ENCODE peak calls at places on chromosomes 3 and 15, in six cellular contexts. One of them, this sample, is unnamed. For H3K4me1, the result is how much of the 10 kb centered on the place peaks cover.

GRCh38 chr15:96849501-96849900 is 519.0 kb downstream of the NR2F2 start:
- DNase-seq in H1: no peak
- DNase-seq in tibial nerve: no peak
- DNase-seq in Panc1: no peak
- DNase-seq in PC-3: no peak
- DNase-seq in left ventricle myocardium inferior: no peak
- DNase-seq in this sample: peak

GRCh38 chr3:149245738-149246451 is 24.3 kb upstream of the CP start:
- DNase-seq in H1: no peak
- DNase-seq in tibial nerve: no peak
- DNase-seq in Panc1: no peak
- DNase-seq in PC-3: peak
- DNase-seq in left ventricle myocardium inferior: no peak
- DNase-seq in this sample: peak

GRCh38 chr3:153129866-153130265 is 32.2 kb upstream of the RAP2B start:
- DNase-seq in H1: no peak
- DNase-seq in tibial nerve: no peak
- DNase-seq in Panc1: no peak
- DNase-seq in PC-3: no peak
- DNase-seq in left ventricle myocardium inferior: no peak
- DNase-seq in this sample: no peak

GRCh38 chr15:41928100-41928499 is 34.2 kb upstream of the SPTBN5 start:
- DNase-seq in H1: no peak
- DNase-seq in tibial nerve: no peak
- DNase-seq in Panc1: no peak
- DNase-seq in PC-3: peak
- DNase-seq in left ventricle myocardium inferior: no peak
- DNase-seq in this sample: peak

GRCh38 chr3:61901481-61901880 is 340.1 kb downstream of the PTPRG start:
- DNase-seq in H1: no peak
- DNase-seq in tibial nerve: no peak
- DNase-seq in Panc1: no peak
- DNase-seq in PC-3: no peak
- DNase-seq in left ventricle myocardium inferior: no peak
- DNase-seq in this sample: no peak

GRCh38 chr3:197026481-197026866 is 3.1 kb downstream of the MELTF start:
- DNase-seq in H1: no peak
- DNase-seq in tibial nerve: no peak
- DNase-seq in Panc1: no peak
- DNase-seq in PC-3: no peak
- DNase-seq in left ventricle myocardium inferior: no peak
- DNase-seq in this sample: no peak

GRCh38 chr3:117887896-117888295 is 1146.8 kb downstream of the IGSF11 start:
- DNase-seq in H1: no peak
- DNase-seq in tibial nerve: no peak
- DNase-seq in Panc1: no peak
- DNase-seq in PC-3: no peak
- DNase-seq in left ventricle myocardium inferior: no peak
- DNase-seq in this sample: no peak

GRCh38 chr3:141103067-141103466 is 51.9 kb downstream of the SPSB4 start:
- DNase-seq in H1: no peak
- DNase-seq in tibial nerve: no peak
- DNase-seq in Panc1: no peak
- DNase-seq in PC-3: no peak
- DNase-seq in left ventricle myocardium inferior: peak
- DNase-seq in this sample: no peak

GRCh38 chr3:77392181-77392580 is 352.3 kb downstream of the ROBO2 start:
- DNase-seq in H1: no peak
- DNase-seq in tibial nerve: no peak
- DNase-seq in Panc1: no peak
- DNase-seq in PC-3: no peak
- DNase-seq in left ventricle myocardium inferior: no peak
- DNase-seq in this sample: no peak

GRCh38 chr15:92636950-92637481 is 18.6 kb downstream of the FAM174B start:
- DNase-seq in H1: no peak
- DNase-seq in tibial nerve: no peak
- DNase-seq in Panc1: no peak
- DNase-seq in PC-3: peak
- DNase-seq in left ventricle myocardium inferior: no peak
- DNase-seq in this sample: no peak

GRCh38 chr3:102741105-102741504 is 306.3 kb downstream of the ZPLD1 start:
- DNase-seq in H1: no peak
- DNase-seq in tibial nerve: no peak
- DNase-seq in Panc1: no peak
- DNase-seq in PC-3: peak
- DNase-seq in left ventricle myocardium inferior: no peak
- DNase-seq in this sample: no peak

GRCh38 chr3:82048711-82049110 is 287.3 kb upstream of the GBE1 start:
- DNase-seq in H1: no peak
- DNase-seq in tibial nerve: no peak
- DNase-seq in Panc1: no peak
- DNase-seq in PC-3: no peak
- DNase-seq in left ventricle myocardium inferior: no peak
- DNase-seq in this sample: no peak

GRCh38 chr15:78850352-78850751 is 22.3 kb upstream of the MORF4L1 start:
- DNase-seq in H1: no peak
- DNase-seq in tibial nerve: no peak
- DNase-seq in Panc1: no peak
- DNase-seq in PC-3: no peak
- DNase-seq in left ventricle myocardium inferior: no peak
- DNase-seq in this sample: no peak

GRCh38 chr15:41886741-41887140 is 7.1 kb downstream of the SPTBN5 start:
- DNase-seq in H1: no peak
- DNase-seq in tibial nerve: no peak
- DNase-seq in Panc1: no peak
- DNase-seq in PC-3: no peak
- DNase-seq in left ventricle myocardium inferior: no peak
- DNase-seq in this sample: no peak

GRCh38 chr15:41659855-41660234 is 360 bp upstream of the MGA start:
- DNase-seq in H1: peak
- DNase-seq in tibial nerve: no peak
- DNase-seq in Panc1: no peak
- DNase-seq in PC-3: no peak
- DNase-seq in left ventricle myocardium inferior: peak
- DNase-seq in this sample: no peak

GRCh38 chr3:8266679-8267267 is 234.8 kb upstream of the LMCD1 start:
- DNase-seq in H1: no peak
- DNase-seq in tibial nerve: no peak
- DNase-seq in Panc1: no peak
- DNase-seq in PC-3: peak
- DNase-seq in left ventricle myocardium inferior: no peak
- DNase-seq in this sample: no peak

GRCh38 chr15:56683925-56684324 is 49.4 kb downstream of the ZNF280D start:
- DNase-seq in H1: no peak
- DNase-seq in tibial nerve: no peak
- DNase-seq in Panc1: no peak
- DNase-seq in PC-3: no peak
- DNase-seq in left ventricle myocardium inferior: no peak
- DNase-seq in this sample: peak

GRCh38 chr3:29267231-29267630 is 13.6 kb upstream of the RBMS3 start:
- DNase-seq in H1: no peak
- DNase-seq in tibial nerve: no peak
- DNase-seq in Panc1: no peak
- DNase-seq in PC-3: no peak
- DNase-seq in left ventricle myocardium inferior: no peak
- DNase-seq in this sample: no peak

GRCh38 chr15:67784856-67785430 is 40.4 kb upstream of the SKOR1 start:
- DNase-seq in H1: no peak
- DNase-seq in tibial nerve: no peak
- DNase-seq in Panc1: no peak
- DNase-seq in PC-3: no peak
- DNase-seq in left ventricle myocardium inferior: no peak
- DNase-seq in this sample: no peak

GRCh38 chr3:157533298-157533870 is 30.2 kb upstream of the VEPH1 start:
- DNase-seq in H1: no peak
- DNase-seq in tibial nerve: no peak
- DNase-seq in Panc1: no peak
- DNase-seq in PC-3: peak
- DNase-seq in left ventricle myocardium inferior: no peak
- DNase-seq in this sample: peak

GRCh38 chr3:46615050-46615449 is 2.7 kb downstream of the FAM240A start:
- DNase-seq in H1: no peak
- DNase-seq in tibial nerve: no peak
- DNase-seq in Panc1: no peak
- DNase-seq in PC-3: no peak
- DNase-seq in left ventricle myocardium inferior: no peak
- DNase-seq in this sample: no peak

GRCh38 chr3:195446359-195446758 is 3.5 kb upstream of the ACAP2 start:
- DNase-seq in H1: no peak
- DNase-seq in tibial nerve: no peak
- DNase-seq in Panc1: no peak
- DNase-seq in PC-3: no peak
- DNase-seq in left ventricle myocardium inferior: no peak
- DNase-seq in this sample: no peak

GRCh38 chr15:29888651-29889050 is 66.4 kb upstream of the TJP1 start:
- DNase-seq in H1: no peak
- DNase-seq in tibial nerve: no peak
- DNase-seq in Panc1: no peak
- DNase-seq in PC-3: no peak
- DNase-seq in left ventricle myocardium inferior: no peak
- DNase-seq in this sample: no peak

GRCh38 chr3:135216659-135217058 is 421.6 kb downstream of the EPHB1 start:
- DNase-seq in H1: no peak
- DNase-seq in tibial nerve: no peak
- DNase-seq in Panc1: no peak
- DNase-seq in PC-3: no peak
- DNase-seq in left ventricle myocardium inferior: no peak
- DNase-seq in this sample: no peak

GRCh38 chr3:139235192-139235591 is 108.6 kb upstream of the MRPS22 start:
- DNase-seq in H1: no peak
- DNase-seq in tibial nerve: no peak
- DNase-seq in Panc1: no peak
- DNase-seq in PC-3: no peak
- DNase-seq in left ventricle myocardium inferior: no peak
- DNase-seq in this sample: no peak

GRCh38 chr3:176352716-176353334 is 844.5 kb downstream of the TBL1XR1 start:
- DNase-seq in H1: no peak
- DNase-seq in tibial nerve: no peak
- DNase-seq in Panc1: no peak
- DNase-seq in PC-3: no peak
- DNase-seq in left ventricle myocardium inferior: no peak
- DNase-seq in this sample: peak

GRCh38 chr3:23490459-23490858 is 287.3 kb downstream of the UBE2E2 start:
- DNase-seq in H1: no peak
- DNase-seq in tibial nerve: no peak
- DNase-seq in Panc1: no peak
- DNase-seq in PC-3: peak
- DNase-seq in left ventricle myocardium inferior: no peak
- DNase-seq in this sample: peak

GRCh38 chr3:188946837-188947236 is 224.9 kb upstream of the TPRG1 start:
- DNase-seq in H1: no peak
- DNase-seq in tibial nerve: no peak
- DNase-seq in Panc1: no peak
- DNase-seq in PC-3: no peak
- DNase-seq in left ventricle myocardium inferior: no peak
- DNase-seq in this sample: no peak
- H3K4me1 ChIP-seq in H1: under half
- H3K4me1 ChIP-seq in tibial nerve: under half
- H3K4me1 ChIP-seq in Panc1: under half
- H3K4me1 ChIP-seq in PC-3: under half
- H3K4me1 ChIP-seq in left ventricle myocardium inferior: half or more
- H3K4me1 ChIP-seq in this sample: under half

DNA sequence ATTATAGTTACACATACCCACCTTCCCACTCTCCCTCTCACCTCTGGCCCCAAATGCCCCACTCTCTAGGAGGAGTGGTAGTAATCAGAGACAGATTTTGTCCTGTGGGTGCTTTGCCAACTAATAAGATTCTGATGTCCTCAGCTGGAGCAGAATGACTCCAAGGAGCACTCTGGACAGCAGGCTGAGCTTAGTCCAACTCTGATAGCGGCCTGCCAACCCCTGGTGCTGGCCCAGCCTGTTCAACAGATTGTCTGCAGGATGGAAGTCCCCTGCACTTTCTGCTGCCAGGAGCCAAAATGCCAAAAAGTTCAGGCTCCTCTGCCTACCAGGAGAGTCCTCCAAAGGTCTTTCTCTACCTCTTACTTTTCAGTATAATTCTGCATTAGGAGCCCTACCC is 160.5 kb upstream of the UMPS start:
- DNase-seq in H1: no peak
- DNase-seq in tibial nerve: no peak
- DNase-seq in Panc1: no peak
- DNase-seq in PC-3: no peak
- DNase-seq in left ventricle myocardium inferior: peak
- DNase-seq in this sample: no peak
- H3K4me1 ChIP-seq in H1: under half
- H3K4me1 ChIP-seq in tibial nerve: under half
- H3K4me1 ChIP-seq in Panc1: under half
- H3K4me1 ChIP-seq in PC-3: under half
- H3K4me1 ChIP-seq in left ventricle myocardium inferior: under half
- H3K4me1 ChIP-seq in this sample: under half

GRCh38 chr3:123411340-123412040 is 37.4 kb downstream of the ADCY5 start:
- DNase-seq in H1: no peak
- DNase-seq in tibial nerve: no peak
- DNase-seq in Panc1: no peak
- DNase-seq in PC-3: no peak
- DNase-seq in left ventricle myocardium inferior: no peak
- DNase-seq in this sample: no peak

GRCh38 chr3:123409443-123410148 is 39.3 kb downstream of the ADCY5 start:
- DNase-seq in H1: no peak
- DNase-seq in tibial nerve: no peak
- DNase-seq in Panc1: no peak
- DNase-seq in PC-3: peak
- DNase-seq in left ventricle myocardium inferior: no peak
- DNase-seq in this sample: no peak

GRCh38 chr3:123412811-123413588 is 35.9 kb downstream of the ADCY5 start:
- DNase-seq in H1: no peak
- DNase-seq in tibial nerve: peak
- DNase-seq in Panc1: no peak
- DNase-seq in PC-3: no peak
- DNase-seq in left ventricle myocardium inferior: peak
- DNase-seq in this sample: no peak

GRCh38 chr3:123410149-123410515 is 38.8 kb downstream of the ADCY5 start:
- DNase-seq in H1: no peak
- DNase-seq in tibial nerve: no peak
- DNase-seq in Panc1: no peak
- DNase-seq in PC-3: no peak
- DNase-seq in left ventricle myocardium inferior: no peak
- DNase-seq in this sample: no peak

DNA sequence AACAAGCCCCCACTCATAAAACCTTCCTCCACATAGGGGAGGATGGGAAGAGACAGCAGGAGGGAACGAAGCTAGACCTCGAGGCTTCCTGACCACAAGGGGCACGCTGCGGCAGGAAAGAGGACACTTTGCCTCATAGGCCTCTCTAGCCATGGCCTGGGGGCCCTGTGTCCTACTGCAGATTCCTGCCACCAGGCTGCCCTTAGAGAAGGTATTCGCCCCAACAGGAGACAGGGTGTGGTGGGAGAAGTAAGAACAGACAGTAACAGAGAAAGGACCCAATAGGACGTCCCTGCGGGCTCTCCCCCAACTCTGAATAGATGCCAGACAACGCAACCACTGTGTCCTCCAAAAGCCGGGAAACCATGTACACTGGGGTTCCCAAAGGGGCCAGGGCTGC is 36.8 kb downstream of the ADCY5 start:
- DNase-seq in H1: no peak
- DNase-seq in tibial nerve: no peak
- DNase-seq in Panc1: no peak
- DNase-seq in PC-3: no peak
- DNase-seq in left ventricle myocardium inferior: no peak
- DNase-seq in this sample: no peak
- H3K4me1 ChIP-seq in H1: under half
- H3K4me1 ChIP-seq in tibial nerve: under half
- H3K4me1 ChIP-seq in Panc1: under half
- H3K4me1 ChIP-seq in PC-3: under half
- H3K4me1 ChIP-seq in left ventricle myocardium inferior: half or more
- H3K4me1 ChIP-seq in this sample: under half

GRCh38 chr15:31083394-31083790 is 18.1 kb downstream of the TRPM1 start:
- DNase-seq in H1: no peak
- DNase-seq in tibial nerve: no peak
- DNase-seq in Panc1: no peak
- DNase-seq in PC-3: peak
- DNase-seq in left ventricle myocardium inferior: no peak
- DNase-seq in this sample: no peak
- H3K4me1 ChIP-seq in H1: under half
- H3K4me1 ChIP-seq in tibial nerve: under half
- H3K4me1 ChIP-seq in Panc1: under half
- H3K4me1 ChIP-seq in PC-3: under half
- H3K4me1 ChIP-seq in left ventricle myocardium inferior: under half
- H3K4me1 ChIP-seq in this sample: under half